ENCODE peak calls at places on chromosomes 5 and 9, in seven cellular contexts. O is B cell, N is cardiac muscle cell, G is nephron progenitor cell, A is glutamatergic neuron, R is mucosa of descending colon, S is mammary epithelial cell. V is an unnamed sample.

GRCh38 chr9:114364123-114364522 is 23.7 kb downstream of the AKNA start:
- DNase-seq in O (no peak), N (no peak), G (no peak), A (no peak), R (no peak), S (peak; percentile 90), V (no peak)

GRCh38 chr9:88425538-88425950 is 37.3 kb downstream of the SPIN1 start:
- DNase-seq in O (no peak), N (no peak), G (no peak), A (no peak), R (no peak), S (no peak), V (no peak)

GRCh38 chr9:128685636-128686489 is 3.2 kb upstream of the SET start:
- DNase-seq in O (no peak), N (no peak), G (no peak), A (no peak), R (peak; percentile 74), S (no peak), V (no peak)

GRCh38 chr5:81315336-81315735 is 13.9 kb downstream of the ZCCHC9 start:
- DNase-seq in O (no peak), N (no peak), G (no peak), A (no peak), R (no peak), S (peak; percentile 37), V (no peak)

GRCh38 chr5:59789197-59789596 is 104.3 kb downstream of the PDE4D start:
- DNase-seq in O (no peak), N (no peak), G (no peak), A (no peak), R (no peak), S (no peak), V (no peak)

GRCh38 chr9:130883479-130883878 is 13.1 kb downstream of the QRFP start:
- DNase-seq in O (no peak), N (no peak), G (no peak), A (no peak), R (peak; percentile 10), S (no peak), V (no peak)

GRCh38 chr5:92580814-92581213 is 1000.2 kb downstream of the NR2F1-AS1 start:
- DNase-seq in O (no peak), N (no peak), G (no peak), A (no peak), R (no peak), S (peak; percentile 9), V (no peak)

GRCh38 chr9:69412741-69413150 is 87.7 kb downstream of the ENTREP1 start:
- DNase-seq in O (no peak), N (peak; percentile 81), G (peak; percentile 75), A (peak; percentile 76), R (no peak), S (peak; percentile 32), V (no peak)

GRCh38 chr5:56681346-56681745 is 134.0 kb upstream of the MAP3K1 start:
- DNase-seq in O (no peak), N (no peak), G (no peak), A (no peak), R (no peak), S (no peak), V (no peak)

GRCh38 chr9:74172874-74173273 is 324.3 kb upstream of the RORB start:
- DNase-seq in O (no peak), N (no peak), G (no peak), A (no peak), R (no peak), S (no peak), V (no peak)

GRCh38 chr9:108854094-108854493 is 1.7 kb downstream of the ACTL7B start:
- DNase-seq in O (no peak), N (no peak), G (no peak), A (no peak), R (no peak), S (no peak), V (no peak)
- TF ChIP-seq CTCF in O (no peak), N (no peak), G (no peak), A (no peak), R (no peak), S (no peak), V (no peak)

GRCh38 chr5:10729320-10730133 is 31.5 kb downstream of the DAP start:
- DNase-seq in O (no peak), N (no peak), G (no peak), A (peak; percentile 53), R (no peak), S (no peak), V (no peak)
- TF ChIP-seq CTCF in O (no peak), N (no peak), G (no peak), A (no peak), R (no peak), S (no peak), V (no peak)

GRCh38 chr5:54309237-54309636 is 1.1 kb downstream of the ARL15 start:
- DNase-seq in O (no peak), N (peak; percentile 26), G (no peak), A (no peak), R (no peak), S (peak; percentile 33), V (no peak)
- TF ChIP-seq CTCF in O (no peak), N (no peak), G (no peak), A (no peak), R (no peak), S (no peak), V (no peak)

DNA sequence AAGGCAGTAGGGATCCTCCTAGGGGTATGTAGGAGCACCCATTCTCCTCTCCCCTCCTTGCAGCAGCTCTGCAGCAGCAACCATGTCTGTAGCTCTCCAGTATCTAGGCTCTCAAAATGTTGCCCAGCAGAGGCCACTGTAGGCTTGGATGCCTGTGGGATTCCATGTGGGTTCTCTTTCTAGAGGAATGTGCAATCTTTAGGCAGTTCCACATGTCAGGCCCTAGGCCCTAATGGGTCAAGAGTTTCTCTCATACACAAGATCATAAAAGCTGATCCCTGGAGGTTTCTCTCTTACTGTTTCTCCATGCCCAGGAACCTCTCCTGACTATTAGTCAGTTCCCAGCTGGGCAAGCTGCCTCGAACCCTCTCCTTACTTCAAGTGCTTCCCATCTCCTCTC is 215.8 kb downstream of the FRMD3 start:
- DNase-seq in O (no peak), N (no peak), G (no peak), A (no peak), R (no peak), S (no peak), V (no peak)
- TF ChIP-seq CTCF in O (no peak), N (no peak), G (no peak), A (no peak), R (no peak), S (no peak), V (no peak)

GRCh38 chr9:119375892-119376291 is 6.7 kb upstream of the BRINP1 start:
- DNase-seq in O (no peak), N (peak; percentile 72), G (peak; percentile 51), A (peak; percentile 69), R (no peak), S (peak; percentile 33), V (no peak)
- TF ChIP-seq CTCF in O (no peak), N (no peak), G (peak; percentile 58), A (peak; percentile 65), R (no peak), S (peak; percentile 71), V (no peak)

GRCh38 chr5:173886157-173886556 is 2.0 kb upstream of the CPEB4 start:
- DNase-seq in O (no peak), N (no peak), G (no peak), A (no peak), R (no peak), S (no peak), V (no peak)
- TF ChIP-seq CTCF in O (no peak), N (no peak), G (no peak), A (no peak), R (no peak), S (no peak), V (no peak)

GRCh38 chr9:17081814-17082213 is 53.0 kb upstream of the CNTLN start:
- DNase-seq in O (no peak), N (no peak), G (no peak), A (no peak), R (no peak), S (no peak), V (no peak)

GRCh38 chr9:17081351-17081750 is 53.5 kb upstream of the CNTLN start:
- DNase-seq in O (no peak), N (no peak), G (no peak), A (no peak), R (no peak), S (no peak), V (no peak)

GRCh38 chr9:17082343-17082742 is 52.5 kb upstream of the CNTLN start:
- DNase-seq in O (no peak), N (peak; percentile 64), G (peak; percentile 33), A (peak; percentile 49), R (no peak), S (peak; percentile 5), V (no peak)
- TF ChIP-seq CTCF in O (no peak), N (peak; percentile 22), G (no peak), A (no peak), R (no peak), S (peak; percentile 5), V (no peak)

GRCh38 chr9:98121096-98121495 is 2.1 kb upstream of the TRIM14 start:
- DNase-seq in O (no peak), N (no peak), G (no peak), A (no peak), R (no peak), S (peak; percentile 37), V (no peak)

GRCh38 chr9:98124637-98125426 is 5.8 kb upstream of the TRIM14 start:
- DNase-seq in O (no peak), N (no peak), G (no peak), A (no peak), R (no peak), S (no peak), V (no peak)

GRCh38 chr9:98117984-98118639 is 910 bp downstream of the TRIM14 start:
- DNase-seq in O (peak; percentile 44), N (no peak), G (no peak), A (no peak), R (peak; percentile 85), S (peak; percentile 34), V (no peak)

GRCh38 chr9:98120476-98120875 is 1.5 kb upstream of the TRIM14 start:
- DNase-seq in O (no peak), N (no peak), G (no peak), A (no peak), R (no peak), S (no peak), V (no peak)

GRCh38 chr9:98118640-98119601 is at the start of gene TRIM14:
- DNase-seq in O (peak; percentile 46), N (peak; percentile 65), G (peak; percentile 81), A (peak; percentile 60), R (peak; percentile 91), S (peak; percentile 64), V (no peak)
- TF ChIP-seq CTCF in O (no peak), N (peak; percentile 36), G (no peak), A (no peak), R (no peak), S (peak; percentile 20), V (no peak)